ENCODE peak calls at places on chromosomes 7 and 10, in ten cellular contexts. V is PC-9, M is AG09309, I is tibial artery, L is tibial nerve, U is lower lobe of right lung, Q is astrocyte of the spinal cord, F is sigmoid colon, E is left ventricle myocardium inferior, K is epithelial cell of esophagus. H is an unnamed sample.

GRCh38 chr10:25875555-25876165 is 58.4 kb upstream of the MYO3A start:
- DNase-seq in V (peak; percentile 37), M (peak; percentile 14), I (peak; percentile 79), L (peak; percentile 56), U (peak; percentile 66), Q (peak; percentile 51), F (no peak), E (peak; percentile 51), K (peak; percentile 73), H (peak; percentile 31)

GRCh38 chr10:7233259-7233991 is 177.4 kb downstream of the SFMBT2 start:
- DNase-seq in V (peak; percentile 12), M (no peak), I (no peak), L (no peak), U (no peak), Q (no peak), F (no peak), E (no peak), K (peak; percentile 64), H (no peak)

GRCh38 chr7:23285657-23286646 is 13.2 kb upstream of the MALSU1 start:
- DNase-seq in V (no peak), M (no peak), I (no peak), L (no peak), U (no peak), Q (no peak), F (no peak), E (no peak), K (no peak), H (no peak)

GRCh38 chr7:100093054-100093453 is 4.3 kb downstream of the COPS6 start:
- DNase-seq in V (no peak), M (no peak), I (no peak), L (no peak), U (no peak), Q (no peak), F (no peak), E (no peak), K (no peak), H (no peak)

GRCh38 chr10:30991647-30992011 is 40.0 kb downstream of the ZNF438 start:
- DNase-seq in V (no peak), M (no peak), I (no peak), L (no peak), U (no peak), Q (no peak), F (no peak), E (no peak), K (no peak), H (no peak)

GRCh38 chr7:29976265-29976664 is 13.3 kb downstream of the SCRN1 start:
- DNase-seq in V (no peak), M (no peak), I (no peak), L (no peak), U (no peak), Q (no peak), F (no peak), E (no peak), K (no peak), H (no peak)

GRCh38 chr7:106183952-106184351 is 71.8 kb upstream of the SYPL1 start:
- DNase-seq in V (no peak), M (no peak), I (no peak), L (no peak), U (no peak), Q (no peak), F (no peak), E (no peak), K (no peak), H (no peak)

GRCh38 chr10:91210435-91210834 is 10.0 kb upstream of the PCGF5 start:
- DNase-seq in V (no peak), M (no peak), I (no peak), L (no peak), U (peak; percentile 75), Q (no peak), F (no peak), E (no peak), K (no peak), H (no peak)

GRCh38 chr10:44068716-44069482 is 316.0 kb downstream of the CXCL12 start:
- DNase-seq in V (no peak), M (no peak), I (peak; percentile 82), L (no peak), U (no peak), Q (no peak), F (no peak), E (no peak), K (no peak), H (no peak)

GRCh38 chr10:103897241-103897774 is 20.7 kb downstream of the STN1 start:
- DNase-seq in V (no peak), M (no peak), I (no peak), L (no peak), U (no peak), Q (no peak), F (no peak), E (no peak), K (no peak), H (no peak)

GRCh38 chr7:10557375-10557774 is 416.3 kb upstream of the PHF14 start:
- DNase-seq in V (no peak), M (no peak), I (no peak), L (no peak), U (no peak), Q (no peak), F (no peak), E (no peak), K (no peak), H (no peak)

GRCh38 chr10:109475704-109476103 is 447.6 kb downstream of the XPNPEP1 start:
- DNase-seq in V (no peak), M (no peak), I (no peak), L (no peak), U (no peak), Q (no peak), F (no peak), E (no peak), K (no peak), H (no peak)

GRCh38 chr7:128672927-128673517 is 930 bp downstream of the GARIN1A start:
- DNase-seq in V (no peak), M (no peak), I (no peak), L (no peak), U (no peak), Q (peak; percentile 34), F (no peak), E (no peak), K (peak; percentile 34), H (no peak)

GRCh38 chr7:154931906-154932305 is 71.0 kb downstream of the PAXIP1 start:
- DNase-seq in V (no peak), M (no peak), I (no peak), L (no peak), U (no peak), Q (peak; percentile 50), F (no peak), E (no peak), K (no peak), H (no peak)

GRCh38 chr10:79179404-79180309 is 110.9 kb downstream of the ZMIZ1 start:
- DNase-seq in V (no peak), M (no peak), I (no peak), L (no peak), U (no peak), Q (peak; percentile 27), F (no peak), E (no peak), K (no peak), H (no peak)

GRCh38 chr7:36367561-36367889 is 22.1 kb upstream of the ANLN start:
- DNase-seq in V (no peak), M (no peak), I (no peak), L (no peak), U (no peak), Q (no peak), F (no peak), E (no peak), K (no peak), H (no peak)

GRCh38 chr10:116437076-116437692 is 9.5 kb downstream of the PNLIPRP3 start:
- DNase-seq in V (no peak), M (no peak), I (no peak), L (no peak), U (no peak), Q (no peak), F (no peak), E (no peak), K (peak; percentile 77), H (no peak)

GRCh38 chr7:44622342-44623151 is 16.1 kb downstream of the OGDH start:
- DNase-seq in V (no peak), M (no peak), I (no peak), L (no peak), U (no peak), Q (no peak), F (no peak), E (no peak), K (peak; percentile 47), H (no peak)
- H3K4me3 ChIP-seq in V (no peak overlapping the region), M (no peak overlapping the region), I (no peak overlapping the region), L (no peak overlapping the region), U (no peak overlapping the region), Q (no peak overlapping the region), F (no peak overlapping the region), E (peak overlapping the region; percentile 10), K (no peak overlapping the region), H (no peak overlapping the region)

GRCh38 chr10:128875030-128875744 is 591.9 kb upstream of the MGMT start:
- DNase-seq in V (no peak), M (no peak), I (no peak), L (no peak), U (no peak), Q (no peak), F (no peak), E (no peak), K (peak; percentile 19), H (no peak)
- H3K4me3 ChIP-seq in V (no peak overlapping the region), M (no peak overlapping the region), I (no peak overlapping the region), L (no peak overlapping the region), U (no peak overlapping the region), Q (no peak overlapping the region), F (no peak overlapping the region), E (no peak overlapping the region), K (no peak overlapping the region), H (no peak overlapping the region)

GRCh38 chr7:2757361-2757903 is 69.4 kb downstream of the AMZ1 start:
- DNase-seq in V (peak; percentile 68), M (no peak), I (peak; percentile 87), L (no peak), U (no peak), Q (no peak), F (peak; percentile 93), E (peak; percentile 44), K (peak; percentile 72), H (no peak)
- H3K4me3 ChIP-seq in V (peak overlapping the region; percentile 37), M (no peak overlapping the region), I (peak overlapping the region; percentile 8), L (no peak overlapping the region), U (no peak overlapping the region), Q (no peak overlapping the region), F (no peak overlapping the region), E (peak overlapping the region; percentile 14), K (no peak overlapping the region), H (no peak overlapping the region)

GRCh38 chr10:3832022-3832786 is 47.2 kb upstream of the KLF6 start:
- DNase-seq in V (no peak), M (no peak), I (no peak), L (no peak), U (no peak), Q (no peak), F (no peak), E (no peak), K (no peak), H (no peak)

GRCh38 chr10:3828404-3829192 is 43.6 kb upstream of the KLF6 start:
- DNase-seq in V (no peak), M (no peak), I (no peak), L (no peak), U (no peak), Q (peak; percentile 82), F (peak; percentile 72), E (no peak), K (peak; percentile 81), H (no peak)

GRCh38 chr10:3829193-3830050 is 44.4 kb upstream of the KLF6 start:
- DNase-seq in V (no peak), M (no peak), I (no peak), L (no peak), U (no peak), Q (no peak), F (no peak), E (no peak), K (no peak), H (no peak)

GRCh38 chr10:3827768-3828403 is 42.9 kb upstream of the KLF6 start:
- DNase-seq in V (no peak), M (no peak), I (no peak), L (no peak), U (no peak), Q (no peak), F (no peak), E (no peak), K (no peak), H (no peak)

GRCh38 chr10:3830946-3831345 is 45.9 kb upstream of the KLF6 start:
- DNase-seq in V (no peak), M (no peak), I (no peak), L (no peak), U (no peak), Q (no peak), F (no peak), E (no peak), K (no peak), H (no peak)
- H3K4me3 ChIP-seq in V (no peak overlapping the region), M (no peak overlapping the region), I (no peak overlapping the region), L (no peak overlapping the region), U (no peak overlapping the region), Q (no peak overlapping the region), F (no peak overlapping the region), E (no peak overlapping the region), K (no peak overlapping the region), H (no peak overlapping the region)

H was measured in kidney epithelial cell.